ENCODE peak calls at places on chromosomes 11 and 22, in four cellular contexts. One of them, this sample, is unnamed.

GRCh38 chr11:131278472-131278871 is 91.9 kb upstream of the NTM start:
- DNase-seq in mesothelial cell of epicardium: no peak
- DNase-seq in hepatocyte: no peak
- DNase-seq in HFFc6: no peak
- DNase-seq in this sample: no peak

GRCh38 chr11:19530505-19530904 is 182.1 kb upstream of the NAV2 start:
- DNase-seq in hepatocyte: no peak
- DNase-seq in mesothelial cell of epicardium: no peak
- DNase-seq in HFFc6: no peak
- DNase-seq in this sample: no peak

GRCh38 chr11:108654994-108655631 is 9.8 kb upstream of the DDX10 start:
- DNase-seq in mesothelial cell of epicardium: no peak
- DNase-seq in hepatocyte: peak
- DNase-seq in HFFc6: peak
- DNase-seq in this sample: no peak

GRCh38 chr11:77039491-77040400 is 5.5 kb downstream of the B3GNT6 start:
- DNase-seq in mesothelial cell of epicardium: no peak
- DNase-seq in hepatocyte: peak
- DNase-seq in HFFc6: no peak
- DNase-seq in this sample: no peak

GRCh38 chr11:84437129-84438123 is 1151.3 kb upstream of the CCDC90B start:
- DNase-seq in HFFc6: no peak
- DNase-seq in mesothelial cell of epicardium: no peak
- DNase-seq in hepatocyte: peak
- DNase-seq in this sample: no peak

GRCh38 chr11:126034026-126034822 is 28.4 kb downstream of the CDON start:
- DNase-seq in mesothelial cell of epicardium: no peak
- DNase-seq in HFFc6: no peak
- DNase-seq in hepatocyte: no peak
- DNase-seq in this sample: no peak

GRCh38 chr22:23281053-23281405 is 100.7 kb downstream of the BCR start:
- DNase-seq in HFFc6: no peak
- DNase-seq in hepatocyte: no peak
- DNase-seq in mesothelial cell of epicardium: no peak
- DNase-seq in this sample: no peak

GRCh38 chr11:67261942-67262681 is 4.2 kb upstream of the GRK2 start:
- DNase-seq in hepatocyte: no peak
- DNase-seq in mesothelial cell of epicardium: no peak
- DNase-seq in HFFc6: no peak
- DNase-seq in this sample: no peak

GRCh38 chr22:29661355-29661754 is 57.9 kb downstream of the NF2 start:
- DNase-seq in HFFc6: no peak
- DNase-seq in mesothelial cell of epicardium: no peak
- DNase-seq in hepatocyte: no peak
- DNase-seq in this sample: no peak

GRCh38 chr11:46330887-46331652 is 16.2 kb upstream of the DGKZ start:
- DNase-seq in hepatocyte: no peak
- DNase-seq in HFFc6: no peak
- DNase-seq in mesothelial cell of epicardium: no peak
- DNase-seq in this sample: no peak

GRCh38 chr11:2868604-2869526 is 16.7 kb downstream of the CDKN1C start:
- DNase-seq in hepatocyte: no peak
- DNase-seq in mesothelial cell of epicardium: no peak
- DNase-seq in HFFc6: no peak
- DNase-seq in this sample: no peak

GRCh38 chr22:49826603-49827306 is 918 bp downstream of the BRD1 start:
- DNase-seq in HFFc6: peak
- DNase-seq in mesothelial cell of epicardium: no peak
- DNase-seq in hepatocyte: peak
- DNase-seq in this sample: peak

GRCh38 chr11:43790444-43790794 is 90.2 kb upstream of the ALKBH3 start:
- DNase-seq in hepatocyte: no peak
- DNase-seq in HFFc6: peak
- DNase-seq in mesothelial cell of epicardium: no peak
- DNase-seq in this sample: no peak

DNA sequence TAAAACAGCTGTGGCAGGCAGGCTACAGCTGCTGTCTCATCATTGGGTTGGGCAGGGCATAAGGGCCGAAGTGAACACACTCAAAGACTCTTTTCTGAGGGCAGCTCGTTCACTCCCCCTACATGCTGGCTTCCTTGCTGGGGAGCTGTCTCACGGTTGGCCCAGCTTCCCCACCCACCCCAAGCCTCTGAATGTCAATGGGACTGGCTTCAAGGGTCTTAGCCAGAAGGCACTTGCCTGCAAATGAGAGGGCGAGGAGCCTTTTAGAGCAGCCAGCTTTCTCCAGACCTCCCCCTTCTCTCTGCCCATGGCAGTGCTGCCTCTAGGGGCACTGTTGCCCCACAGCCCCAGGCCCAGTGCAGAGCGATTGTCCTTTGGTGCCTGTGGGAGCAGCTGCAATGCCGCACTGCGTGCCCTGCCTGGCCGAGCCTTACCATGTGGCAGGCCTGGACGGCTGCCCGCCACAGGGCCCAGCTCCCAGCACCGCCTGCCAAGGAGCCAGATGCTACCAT is 94.7 kb upstream of the RASSF10 start:
- DNase-seq in hepatocyte: peak
- DNase-seq in HFFc6: peak
- DNase-seq in mesothelial cell of epicardium: no peak
- DNase-seq in this sample: no peak
- TF ChIP-seq CTCF in hepatocyte: peak
- TF ChIP-seq CTCF in HFFc6: peak
- TF ChIP-seq CTCF in mesothelial cell of epicardium: no peak
- TF ChIP-seq CTCF in this sample: no peak

DNA sequence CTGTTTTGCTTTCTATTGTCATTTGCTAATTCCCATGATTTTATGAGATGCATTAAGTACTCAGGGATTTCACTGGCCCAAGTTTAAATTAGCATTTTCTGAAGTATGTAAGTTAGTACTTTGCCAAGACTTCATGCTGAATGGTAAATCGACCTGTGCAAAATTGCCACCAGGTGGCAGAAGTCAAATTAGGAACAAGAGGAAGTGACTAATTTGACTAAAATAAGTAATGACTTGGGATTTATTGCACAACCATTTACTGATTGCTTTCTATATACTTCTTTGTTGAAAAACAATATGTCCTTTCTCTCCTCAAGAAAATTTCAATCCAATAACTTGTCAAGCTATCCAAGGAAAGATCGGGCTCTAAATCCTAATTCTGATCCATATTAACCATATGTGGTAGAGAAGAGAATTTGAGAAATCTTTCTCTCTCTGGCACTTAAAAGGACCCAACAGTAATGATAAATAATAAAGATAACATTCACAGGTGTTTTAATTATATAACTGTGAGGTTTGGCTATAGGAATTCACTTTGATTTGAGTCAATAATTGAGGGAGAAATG is 253.7 kb upstream of the CHORDC1 start:
- DNase-seq in HFFc6: no peak
- DNase-seq in hepatocyte: peak
- DNase-seq in mesothelial cell of epicardium: no peak
- DNase-seq in this sample: no peak
- TF ChIP-seq CTCF in HFFc6: peak
- TF ChIP-seq CTCF in hepatocyte: peak
- TF ChIP-seq CTCF in mesothelial cell of epicardium: peak
- TF ChIP-seq CTCF in this sample: no peak

DNA sequence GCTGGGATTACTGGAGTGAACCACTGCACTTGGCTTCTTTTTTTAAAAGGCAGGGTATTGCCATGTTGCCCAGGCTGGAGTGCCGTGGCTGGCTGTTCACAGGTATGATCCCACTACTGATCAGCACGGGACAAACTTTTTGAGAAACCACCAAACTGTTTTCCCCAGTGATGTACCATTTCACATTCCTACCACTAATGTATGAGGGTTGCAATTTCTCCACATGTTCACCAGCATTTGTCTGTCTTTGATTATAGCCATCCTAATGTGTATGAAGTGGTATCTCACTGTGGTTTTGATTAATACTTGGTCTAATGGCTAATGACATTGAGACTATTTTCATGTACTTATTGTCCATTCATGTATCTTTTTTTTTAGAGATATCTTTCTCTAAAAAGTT is 41.5 kb upstream of the EP300 start:
- DNase-seq in HFFc6: no peak
- DNase-seq in hepatocyte: no peak
- DNase-seq in mesothelial cell of epicardium: no peak
- DNase-seq in this sample: no peak
- TF ChIP-seq CTCF in HFFc6: peak
- TF ChIP-seq CTCF in hepatocyte: no peak
- TF ChIP-seq CTCF in mesothelial cell of epicardium: no peak
- TF ChIP-seq CTCF in this sample: no peak

GRCh38 chr11:101870510-101870909 is 44.3 kb upstream of the CEP126 start:
- DNase-seq in mesothelial cell of epicardium: no peak
- DNase-seq in HFFc6: peak
- DNase-seq in hepatocyte: peak
- DNase-seq in this sample: no peak
- TF ChIP-seq CTCF in mesothelial cell of epicardium: no peak
- TF ChIP-seq CTCF in HFFc6: peak
- TF ChIP-seq CTCF in hepatocyte: no peak
- TF ChIP-seq CTCF in this sample: no peak

GRCh38 chr11:720017-720641 is 14.1 kb downstream of the EPS8L2 start:
- DNase-seq in mesothelial cell of epicardium: no peak
- DNase-seq in HFFc6: no peak
- DNase-seq in hepatocyte: no peak
- DNase-seq in this sample: no peak

GRCh38 chr11:721347-721912 is 15.4 kb downstream of the EPS8L2 start:
- DNase-seq in hepatocyte: no peak
- DNase-seq in HFFc6: no peak
- DNase-seq in mesothelial cell of epicardium: no peak
- DNase-seq in this sample: no peak

GRCh38 chr11:719214-720016 is 13.4 kb downstream of the EPS8L2 start:
- DNase-seq in hepatocyte: no peak
- DNase-seq in mesothelial cell of epicardium: no peak
- DNase-seq in HFFc6: no peak
- DNase-seq in this sample: no peak

GRCh38 chr11:721913-722811 is 16.1 kb downstream of the EPS8L2 start:
- DNase-seq in HFFc6: no peak
- DNase-seq in mesothelial cell of epicardium: no peak
- DNase-seq in hepatocyte: peak
- DNase-seq in this sample: peak

GRCh38 chr11:720642-721346 is 14.8 kb downstream of the EPS8L2 start:
- DNase-seq in hepatocyte: peak
- DNase-seq in mesothelial cell of epicardium: no peak
- DNase-seq in HFFc6: no peak
- DNase-seq in this sample: no peak
- TF ChIP-seq CTCF in hepatocyte: no peak
- TF ChIP-seq CTCF in mesothelial cell of epicardium: no peak
- TF ChIP-seq CTCF in HFFc6: no peak
- TF ChIP-seq CTCF in this sample: no peak

DNA sequence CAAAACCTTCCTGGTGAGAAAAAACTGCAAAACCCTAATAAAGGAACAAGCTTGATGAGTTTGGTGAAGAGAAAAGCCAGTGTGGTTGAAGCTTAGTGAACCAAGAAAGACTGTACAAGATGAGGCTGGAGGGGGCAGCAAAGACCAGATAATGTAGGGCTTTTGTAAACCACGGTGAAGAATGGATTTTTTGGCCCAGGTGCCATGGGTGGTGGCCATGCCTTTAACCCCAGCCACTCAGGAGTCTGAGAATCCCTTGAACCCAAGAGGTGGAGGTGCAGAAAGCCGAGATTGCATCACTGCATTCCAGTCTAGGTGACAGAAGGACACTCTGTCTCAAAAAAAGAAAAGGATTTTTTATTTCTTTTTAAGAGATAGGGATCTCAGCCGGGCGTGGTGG is 5.0 kb upstream of the ZDHHC5 start:
- DNase-seq in HFFc6: no peak
- DNase-seq in mesothelial cell of epicardium: no peak
- DNase-seq in hepatocyte: peak
- DNase-seq in this sample: no peak
- TF ChIP-seq CTCF in HFFc6: peak
- TF ChIP-seq CTCF in mesothelial cell of epicardium: no peak
- TF ChIP-seq CTCF in hepatocyte: peak
- TF ChIP-seq CTCF in this sample: no peak

GRCh38 chr11:102305352-102306047 is 11.8 kb upstream of the BIRC3 start:
- DNase-seq in mesothelial cell of epicardium: no peak
- DNase-seq in hepatocyte: no peak
- DNase-seq in HFFc6: no peak
- DNase-seq in this sample: no peak
- TF ChIP-seq CTCF in mesothelial cell of epicardium: no peak
- TF ChIP-seq CTCF in hepatocyte: no peak
- TF ChIP-seq CTCF in HFFc6: no peak
- TF ChIP-seq CTCF in this sample: no peak

GRCh38 chr22:35043251-35043931 is 22.6 kb upstream of the ISX start:
- DNase-seq in mesothelial cell of epicardium: no peak
- DNase-seq in HFFc6: no peak
- DNase-seq in hepatocyte: no peak
- DNase-seq in this sample: no peak
- TF ChIP-seq CTCF in mesothelial cell of epicardium: no peak
- TF ChIP-seq CTCF in HFFc6: peak
- TF ChIP-seq CTCF in hepatocyte: no peak
- TF ChIP-seq CTCF in this sample: no peak

This sample was measured in activated B cell treated with CpG ODN at 0.5 μM for 24 hours.